ENCODE peak calls at places on chromosomes 4 and X, in six cellular contexts. C is GM20000, G is dorsolateral prefrontal cortex, B is sigmoid colon, A is breast epithelium, H is progenitor cell of endocrine pancreas. J is an unnamed sample.

GRCh38 chr4:189143255-189143654 is 797.4 kb upstream of the FRG1 start:
- DNase-seq in C (no peak), G (no peak), B (no peak), A (peak), H (no peak), J (no peak)

GRCh38 chr4:119623025-119623424 is 5.6 kb downstream of the PDE5A start:
- DNase-seq in C (no peak), G (no peak), B (no peak), A (no peak), H (no peak), J (no peak)

GRCh38 chr4:124708517-124709300 is 3.8 kb downstream of the ANKRD50 start:
- DNase-seq in C (no peak), G (no peak), B (no peak), A (no peak), H (no peak), J (no peak)

GRCh38 chrX:12771445-12772069 is 19.7 kb upstream of the PRPS2 start:
- DNase-seq in C (peak), G (no peak), B (no peak), A (no peak), H (peak), J (peak)

GRCh38 chrX:119503484-119503861 is 35.2 kb downstream of the SLC25A5 start:
- DNase-seq in C (no peak), G (peak), B (peak), A (peak), H (no peak), J (no peak)

GRCh38 chr4:100872811-100873210 is 355.0 kb upstream of the EMCN start:
- DNase-seq in C (no peak), G (no peak), B (no peak), A (no peak), H (no peak), J (no peak)

GRCh38 chr4:62917649-62918048 is 1491.6 kb downstream of the TECRL start:
- DNase-seq in C (no peak), G (no peak), B (no peak), A (no peak), H (no peak), J (no peak)

GRCh38 chr4:183170894-183171293 is 71.8 kb downstream of the WWC2 start:
- DNase-seq in C (no peak), G (no peak), B (no peak), A (no peak), H (no peak), J (no peak)

GRCh38 chr4:115275615-115276014 is 162.2 kb upstream of the NDST4 start:
- DNase-seq in C (no peak), G (no peak), B (no peak), A (no peak), H (no peak), J (no peak)

GRCh38 chr4:8295471-8295870 is 25.9 kb downstream of the HTRA3 start:
- DNase-seq in C (no peak), G (no peak), B (peak), A (no peak), H (no peak), J (no peak)

GRCh38 chr4:31682796-31683195 is 962.6 kb downstream of the PCDH7 start:
- DNase-seq in C (no peak), G (no peak), B (no peak), A (no peak), H (no peak), J (no peak)

GRCh38 chrX:70046978-70047377 is 2.8 kb downstream of the AWAT2 start:
- DNase-seq in C (no peak), G (no peak), B (no peak), A (no peak), H (no peak), J (no peak)

GRCh38 chrX:148995661-148996060 is 495.2 kb downstream of the AFF2 start:
- DNase-seq in C (no peak), G (no peak), B (no peak), A (no peak), H (no peak), J (no peak)

GRCh38 chr4:43690121-43690520 is 758.5 kb downstream of the KCTD8 start:
- DNase-seq in C (no peak), G (no peak), B (no peak), A (no peak), H (no peak), J (no peak)

GRCh38 chr4:182994171-182994570 is 77.0 kb upstream of the DCTD start:
- DNase-seq in C (no peak), G (no peak), B (no peak), A (no peak), H (no peak), J (no peak)

GRCh38 chrX:107729558-107730297 is 45.9 kb downstream of the TSC22D3 start:
- DNase-seq in C (peak), G (no peak), B (no peak), A (no peak), H (no peak), J (peak)

GRCh38 chrX:94551831-94552230 is 877.8 kb downstream of the FAM133A start:
- DNase-seq in C (no peak), G (no peak), B (no peak), A (no peak), H (no peak), J (no peak)

GRCh38 chrX:13263560-13264251 is 56.1 kb downstream of the ATXN3L start:
- DNase-seq in C (peak), G (no peak), B (no peak), A (no peak), H (no peak), J (no peak)

GRCh38 chr4:151313306-151314028 is 11.9 kb downstream of the SH3D19 start:
- DNase-seq in C (no peak), G (no peak), B (no peak), A (no peak), H (no peak), J (no peak)

GRCh38 chr4:95142877-95143412 is 385.2 kb downstream of the BMPR1B start:
- DNase-seq in C (no peak), G (no peak), B (no peak), A (no peak), H (no peak), J (no peak)

GRCh38 chr4:148926861-148927260 is 484.6 kb upstream of the NR3C2 start:
- DNase-seq in C (no peak), G (no peak), B (no peak), A (no peak), H (no peak), J (no peak)

GRCh38 chr4:87819281-87819919 is 13.4 kb upstream of the MEPE start:
- DNase-seq in C (no peak), G (no peak), B (no peak), A (no peak), H (no peak), J (no peak)

DNA sequence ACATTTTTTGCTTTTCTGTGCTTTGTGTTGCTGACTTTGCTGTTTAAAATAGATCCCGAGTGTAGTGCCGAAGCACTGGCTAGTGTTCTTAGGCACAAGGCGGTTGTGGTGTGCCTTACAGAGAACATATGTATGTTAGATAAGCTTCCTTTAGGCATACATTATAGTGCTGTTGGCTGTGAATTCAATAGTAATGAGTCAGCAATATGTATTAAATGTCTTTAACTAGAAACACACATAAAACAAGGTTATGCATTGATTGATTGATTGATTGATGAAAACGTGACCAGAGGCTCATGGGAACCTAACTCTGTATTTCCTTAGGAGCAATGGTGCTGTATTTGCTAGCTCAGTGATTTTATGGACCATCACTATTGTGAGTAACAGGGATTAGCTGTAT is 56.2 kb downstream of the COX7B2 start:
- DNase-seq in C (no peak), G (no peak), B (no peak), A (no peak), H (no peak), J (no peak)
- TF ChIP-seq CTCF in C (no peak), G (no peak), B (no peak), A (no peak), H (no peak), J (no peak)

GRCh38 chr4:1318488-1319213 is 28.4 kb upstream of the UVSSA start:
- DNase-seq in C (no peak), G (no peak), B (no peak), A (no peak), H (no peak), J (peak)
- TF ChIP-seq CTCF in C (no peak), G (no peak), B (peak), A (no peak), H (peak), J (peak)

GRCh38 chr4:186227744-186228513 is 622 bp downstream of the KLKB1 start:
- DNase-seq in C (no peak), G (no peak), B (no peak), A (no peak), H (no peak), J (no peak)

GRCh38 chr4:186226521-186227189 is 652 bp upstream of the KLKB1 start:
- DNase-seq in C (no peak), G (no peak), B (no peak), A (no peak), H (no peak), J (no peak)

GRCh38 chr4:186227221-186227620 is at the start of gene KLKB1:
- DNase-seq in C (no peak), G (no peak), B (no peak), A (no peak), H (no peak), J (no peak)

GRCh38 chr4:186225848-186226247 is 1.5 kb upstream of the KLKB1 start:
- DNase-seq in C (no peak), G (no peak), B (no peak), A (no peak), H (no peak), J (no peak)

DNA sequence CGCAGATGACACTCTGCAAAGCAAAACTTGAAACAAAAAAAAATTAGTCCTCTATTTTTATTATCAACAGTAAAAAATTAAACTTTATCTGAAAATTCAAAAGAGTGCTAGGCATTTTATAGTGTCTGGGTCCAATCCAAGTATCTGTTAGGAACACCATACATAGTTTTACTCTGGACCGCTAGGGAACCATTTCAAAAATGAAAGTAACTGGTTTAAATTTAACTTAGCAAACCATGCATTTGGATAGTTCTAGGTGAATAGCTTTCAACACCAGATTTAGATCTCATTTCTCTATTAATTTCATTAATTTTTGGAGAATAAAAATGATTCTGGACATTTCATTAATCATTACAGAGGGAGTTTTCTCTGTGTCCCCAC is 1.2 kb downstream of the KLKB1 start:
- DNase-seq in C (no peak), G (no peak), B (no peak), A (no peak), H (no peak), J (no peak)
- TF ChIP-seq CTCF in C (no peak), G (no peak), B (no peak), A (no peak), H (no peak), J (no peak)

DNA sequence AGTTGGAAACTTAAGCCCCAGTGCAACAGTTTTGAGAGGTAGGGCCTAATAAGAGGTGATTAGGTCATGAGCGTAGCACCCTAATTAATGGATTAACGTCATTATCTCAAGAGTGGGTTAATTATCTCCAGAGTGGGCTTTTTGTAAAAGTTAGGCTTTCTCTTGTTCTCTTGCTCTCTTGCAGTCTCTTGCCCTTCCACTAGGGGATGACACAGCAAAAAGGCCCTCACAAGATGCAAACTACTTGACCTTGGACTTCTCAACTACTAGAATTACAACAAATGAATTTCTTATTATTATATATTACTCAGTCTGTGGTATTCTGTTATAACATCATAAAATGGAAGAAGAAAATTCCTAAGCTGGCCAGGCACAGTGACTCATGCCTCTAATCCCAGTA is 22.1 kb upstream of the NDST3 start:
- DNase-seq in C (no peak), G (no peak), B (no peak), A (no peak), H (no peak), J (no peak)
- TF ChIP-seq CTCF in C (no peak), G (no peak), B (no peak), A (no peak), H (peak), J (no peak)

GRCh38 chr4:86653237-86653865 is 59.2 kb downstream of the PTPN13 start:
- DNase-seq in C (no peak), G (no peak), B (no peak), A (no peak), H (no peak), J (peak)
- TF ChIP-seq CTCF in C (peak), G (no peak), B (no peak), A (no peak), H (peak), J (peak)

DNA sequence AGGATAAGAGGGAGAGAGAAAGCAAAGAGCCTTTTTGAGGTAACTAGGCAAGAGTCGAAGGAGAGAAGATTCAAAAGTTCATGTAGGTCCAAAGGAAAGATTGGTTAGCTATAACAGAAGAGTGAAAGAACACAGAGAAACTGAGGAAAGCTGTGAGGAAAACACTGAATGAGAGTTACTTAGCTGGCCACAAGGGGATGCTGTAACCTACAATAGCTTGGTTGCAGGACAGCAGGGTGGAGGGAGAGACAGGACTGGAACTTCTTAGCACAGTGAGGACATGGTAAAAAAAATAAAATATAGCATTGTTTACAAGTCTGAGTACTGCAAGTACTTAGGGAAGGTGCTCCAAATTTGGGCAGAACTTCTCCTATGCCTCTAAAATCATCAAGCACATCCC is 48.3 kb downstream of the RAI2 start:
- DNase-seq in C (no peak), G (no peak), B (no peak), A (no peak), H (no peak), J (peak)
- TF ChIP-seq CTCF in C (peak), G (peak), B (peak), A (peak), H (peak), J (peak)

GRCh38 chr4:16225139-16225538 is 1.1 kb downstream of the TAPT1 start:
- DNase-seq in C (peak), G (no peak), B (no peak), A (no peak), H (no peak), J (no peak)
- TF ChIP-seq CTCF in C (no peak), G (no peak), B (no peak), A (no peak), H (no peak), J (no peak)

GRCh38 chrX:27555514-27555913 is 34.6 kb upstream of the DCAF8L2 start:
- DNase-seq in C (peak), G (no peak), B (no peak), A (no peak), H (no peak), J (no peak)
- TF ChIP-seq CTCF in C (no peak), G (peak), B (no peak), A (no peak), H (peak), J (no peak)